ENCODE peak calls at places on chromosomes 2 and 18, in seven cellular contexts. O is AG20443, L is ELR, C is NCI-H1092 treated with DMSO at 0.1 percent for 48 hours, X is nephron progenitor cell, D is brain microvascular endothelial cell, P is ovary. F is an unnamed sample.

GRCh38 chr2:212892193-212892592 is 259.2 kb downstream of the IKZF2 start:
- DNase-seq in O (peak), L (peak), P (no peak), X (no peak), D (peak), C (peak), F (no peak)

GRCh38 chr2:103135679-103136078 is 373.8 kb downstream of the TMEM182 start:
- DNase-seq in C (no peak), P (no peak), D (no peak), L (no peak), X (no peak), O (no peak), F (no peak)

GRCh38 chr2:195763866-195764265 is 106.8 kb downstream of the SLC39A10 start:
- DNase-seq in L (peak), P (no peak), O (no peak), X (no peak), C (no peak), D (no peak), F (no peak)

GRCh38 chr18:12271376-12272235 is 17.4 kb downstream of the CIDEA start:
- DNase-seq in L (peak), P (peak), X (peak), C (peak), O (peak), D (peak), F (no peak)

GRCh38 chr2:14634223-14634884 is 1.8 kb downstream of the LRATD1 start:
- DNase-seq in D (peak), L (peak), X (peak), P (peak), C (peak), O (peak), F (peak)

GRCh38 chr2:152861349-152861942 is 143.0 kb downstream of the ARL6IP6 start:
- DNase-seq in X (peak), L (peak), O (peak), D (peak), P (no peak), C (no peak), F (no peak)

GRCh38 chr2:241924069-241924908 is 54.8 kb downstream of the RTP5 start:
- DNase-seq in C (no peak), X (no peak), P (no peak), O (no peak), L (no peak), D (no peak), F (no peak)

GRCh38 chr2:94769733-94770132 is 101.5 kb upstream of the TEKT4 start:
- DNase-seq in C (no peak), L (no peak), X (no peak), P (no peak), O (no peak), D (no peak), F (no peak)

GRCh38 chr2:72115361-72116080 is 32.1 kb downstream of the CYP26B1 start:
- DNase-seq in O (peak), D (peak), P (no peak), L (peak), X (no peak), C (no peak), F (peak)

GRCh38 chr2:88136817-88137216 is 9.0 kb upstream of the FABP1 start:
- DNase-seq in D (no peak), P (no peak), X (no peak), C (no peak), L (no peak), O (no peak), F (no peak)

GRCh38 chr2:191345788-191346187 is 100.6 kb downstream of the MYO1B start:
- DNase-seq in C (no peak), L (peak), O (no peak), X (no peak), D (no peak), P (no peak), F (no peak)

GRCh38 chr2:28621172-28622100 is 125.6 kb downstream of the PLB1 start:
- DNase-seq in C (peak), L (peak), O (peak), D (peak), P (peak), X (peak), F (no peak)

GRCh38 chr2:152380261-152381055 is 45.5 kb downstream of the FMNL2 start:
- DNase-seq in D (no peak), O (no peak), C (no peak), L (no peak), X (no peak), P (no peak), F (no peak)

GRCh38 chr2:6421888-6422287 is 443.8 kb downstream of the CMPK2 start:
- DNase-seq in D (no peak), O (no peak), C (no peak), P (no peak), L (no peak), X (no peak), F (no peak)

GRCh38 chr2:220891405-220891804 is 680.7 kb downstream of the EPHA4 start:
- DNase-seq in C (no peak), O (peak), L (peak), D (peak), X (no peak), P (no peak), F (no peak)

GRCh38 chr2:190425221-190425866 is 17.2 kb downstream of the MFSD6 start:
- DNase-seq in O (no peak), X (no peak), L (no peak), D (no peak), P (no peak), C (no peak), F (no peak)

GRCh38 chr2:38293152-38293865 is 83.8 kb downstream of the ATL2 start:
- DNase-seq in P (no peak), D (no peak), L (peak), C (no peak), O (peak), X (no peak), F (no peak)

GRCh38 chr18:45974088-45974536 is 7.0 kb upstream of the EPG5 start:
- DNase-seq in X (peak), C (peak), L (peak), D (peak), O (peak), P (no peak), F (no peak)

GRCh38 chr2:238654479-238654878 is 193.4 kb upstream of the TWIST2 start:
- DNase-seq in X (no peak), C (no peak), O (peak), L (no peak), P (no peak), D (no peak), F (no peak)

GRCh38 chr18:2656237-2657042 is 914 bp downstream of the SMCHD1 start:
- DNase-seq in O (peak), C (peak), D (no peak), X (peak), P (peak), L (peak), F (peak)

GRCh38 chr2:182915369-182916326 is 49.2 kb upstream of the FRZB start:
- DNase-seq in D (peak), O (peak), C (no peak), L (peak), X (no peak), P (no peak), F (no peak)

GRCh38 chr18:22186484-22186971 is 17.1 kb downstream of the GATA6 start:
- DNase-seq in O (no peak), P (no peak), D (peak), X (no peak), L (peak), C (no peak), F (peak)

GRCh38 chr2:88471083-88471942 is 18.8 kb upstream of the FOXI3 start:
- DNase-seq in X (no peak), P (no peak), L (no peak), C (no peak), O (no peak), D (no peak), F (no peak)

GRCh38 chr2:159131882-159132281 is 154.6 kb downstream of the WDSUB1 start:
- DNase-seq in O (peak), C (no peak), X (no peak), P (no peak), L (peak), D (peak), F (no peak)

GRCh38 chr18:51522821-51523220 is 325.3 kb upstream of the MEX3C start:
- DNase-seq in X (no peak), C (no peak), D (peak), P (no peak), O (no peak), L (peak), F (no peak)

GRCh38 chr2:196983934-196984333 is 57.4 kb upstream of the PGAP1 start:
- DNase-seq in O (no peak), P (no peak), L (no peak), X (no peak), D (no peak), C (no peak), F (no peak)

GRCh38 chr2:28325173-28325566 is 67.5 kb upstream of the FOSL2 start:
- DNase-seq in L (no peak), P (no peak), X (no peak), C (no peak), O (no peak), D (no peak), F (no peak)

GRCh38 chr2:80062298-80062697 is 242.3 kb downstream of the LRRTM1 start:
- DNase-seq in L (no peak), D (no peak), C (no peak), X (no peak), O (no peak), P (no peak), F (no peak)

GRCh38 chr2:238915596-238915995 is 67.7 kb downstream of the TWIST2 start:
- DNase-seq in P (peak), C (no peak), D (no peak), X (no peak), O (no peak), L (no peak), F (peak)

GRCh38 chr18:33605250-33605649 is 27.2 kb downstream of the ASXL3 start:
- DNase-seq in P (no peak), O (no peak), D (no peak), X (no peak), C (no peak), L (no peak), F (no peak)

F was measured in cardiac septum.